ENCODE peak calls at places on chromosomes 13 and 19, in eight cellular contexts. Z is GM23338, X is GM23248, R is hepatocyte, E is PC-3, M is OCI-LY7, P is SK-N-SH, W is HCT116. K is an unnamed sample.

GRCh38 chr19:2549701-2550191 is 73.8 kb downstream of the GADD45B start:
- DNase-seq in Z (no peak), X (peak; percentile 96), R (no peak), E (peak; percentile 76), M (no peak), P (no peak), W (no peak), K (no peak)

GRCh38 chr13:30388401-30389283 is 33.7 kb upstream of the UBE2L5 start:
- DNase-seq in Z (peak; percentile 43), X (peak; percentile 91), R (no peak), E (peak; percentile 24), M (no peak), P (no peak), W (no peak), K (peak; percentile 13)

GRCh38 chr13:52599853-52600603 is 42.2 kb upstream of the HNRNPA1L2 start:
- DNase-seq in Z (peak; percentile 75), X (peak; percentile 67), R (peak; percentile 57), E (no peak), M (peak; percentile 10), P (peak; percentile 85), W (no peak), K (peak; percentile 71)

GRCh38 chr13:107043016-107043957 is 475.4 kb upstream of the ARGLU1 start:
- DNase-seq in Z (no peak), X (no peak), R (no peak), E (no peak), M (no peak), P (no peak), W (no peak), K (no peak)

GRCh38 chr19:566403-566802 is 6.0 kb upstream of the BSG start:
- DNase-seq in Z (peak; percentile 25), X (peak; percentile 56), R (peak; percentile 69), E (no peak), M (no peak), P (peak; percentile 68), W (no peak), K (no peak)

GRCh38 chr13:111791131-111791530 is 275.8 kb upstream of the SOX1 start:
- DNase-seq in Z (no peak), X (no peak), R (no peak), E (no peak), M (no peak), P (no peak), W (no peak), K (no peak)

GRCh38 chr13:63425131-63425530 is 2009.5 kb upstream of the PCDH20 start:
- DNase-seq in Z (no peak), X (no peak), R (no peak), E (no peak), M (no peak), P (no peak), W (no peak), K (no peak)

GRCh38 chr19:44807652-44808462 is 1.0 kb upstream of the BCAM start:
- DNase-seq in Z (peak; percentile 99), X (peak; percentile 23), R (peak; percentile 72), E (peak; percentile 60), M (peak; percentile 28), P (peak; percentile 83), W (peak; percentile 55), K (peak; percentile 87)

GRCh38 chr19:55433292-55433691 is 9.8 kb downstream of the SHISA7 start:
- DNase-seq in Z (no peak), X (no peak), R (no peak), E (no peak), M (no peak), P (no peak), W (no peak), K (no peak)

GRCh38 chr13:110812869-110813645 is 99.6 kb downstream of the ING1 start:
- DNase-seq in Z (no peak), X (no peak), R (no peak), E (no peak), M (no peak), P (no peak), W (no peak), K (no peak)

GRCh38 chr13:31951215-31951678 is 80.3 kb upstream of the FRY start:
- DNase-seq in Z (no peak), X (peak; percentile 33), R (peak; percentile 57), E (peak; percentile 53), M (no peak), P (no peak), W (no peak), K (no peak)

GRCh38 chr19:49679832-49680472 is 2.9 kb downstream of the PRMT1 start:
- DNase-seq in Z (peak; percentile 47), X (no peak), R (no peak), E (no peak), M (no peak), P (no peak), W (no peak), K (peak; percentile 40)

DNA sequence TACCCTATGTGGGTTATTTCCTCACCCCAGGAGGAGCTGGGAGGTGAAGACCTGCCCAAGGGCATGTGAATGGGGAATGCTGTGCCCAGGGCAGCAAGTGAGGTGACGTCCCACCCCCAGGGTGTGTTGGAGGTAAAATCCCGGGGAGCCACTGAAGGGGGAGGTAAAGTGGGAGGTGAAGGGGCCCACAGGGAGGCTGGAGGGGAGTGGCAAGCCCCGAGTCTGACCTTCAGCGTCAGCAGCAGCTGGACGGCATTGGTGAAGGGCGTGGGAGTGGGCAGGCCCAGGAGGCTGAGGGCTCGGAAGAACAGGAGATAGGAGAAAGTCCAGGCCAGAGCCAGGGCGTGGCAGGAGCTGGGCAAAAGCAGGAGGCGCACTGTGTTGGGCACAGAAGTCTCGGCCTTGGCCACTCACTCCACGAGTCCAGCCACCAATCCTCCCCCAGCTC is 2.4 kb downstream of the MBOAT7 start:
- DNase-seq in Z (no peak), X (no peak), R (peak; percentile 74), E (no peak), M (no peak), P (no peak), W (no peak), K (no peak)
- H3K4me3 ChIP-seq in Z (no peak overlapping the region), X (no peak overlapping the region), R (no peak overlapping the region), E (no peak overlapping the region), M (no peak overlapping the region), P (no peak overlapping the region), W (no peak overlapping the region), K (no peak overlapping the region)

DNA sequence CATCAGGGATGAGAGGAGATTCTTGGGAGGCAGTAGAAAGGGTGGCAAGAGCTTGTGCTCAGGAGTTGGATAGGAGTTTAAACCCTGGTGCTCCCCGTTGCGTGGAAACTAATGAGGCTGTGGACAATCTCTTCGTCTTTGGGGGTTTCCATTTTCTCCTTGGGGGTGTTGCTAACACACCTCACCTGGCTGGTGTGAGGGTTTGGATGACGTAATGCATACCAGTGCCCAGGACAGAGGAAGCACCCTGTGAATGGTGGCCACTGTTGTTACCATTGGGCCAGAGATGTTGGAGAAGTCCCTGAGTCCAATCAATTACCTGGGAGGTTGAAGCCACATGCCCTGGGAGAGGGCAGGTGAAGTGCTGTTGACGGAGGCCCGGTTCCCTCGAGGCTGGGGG is 146.5 kb downstream of the URI1 start:
- DNase-seq in Z (no peak), X (no peak), R (no peak), E (no peak), M (no peak), P (no peak), W (no peak), K (no peak)
- H2AFZ ChIP-seq in Z (no peak overlapping the region), X (no peak overlapping the region), R (no peak overlapping the region), E (no peak overlapping the region), M (no peak overlapping the region), P (no peak overlapping the region), W (no peak overlapping the region), K (no peak overlapping the region)

GRCh38 chr19:13975870-13976269 is 23.6 kb downstream of the DCAF15 start:
- DNase-seq in Z (no peak), X (no peak), R (no peak), E (no peak), M (no peak), P (no peak), W (no peak), K (no peak)
- TF ChIP-seq EZH2phosphoT487 in Z (no peak), X (no peak), R (no peak), E (no peak), M (no peak), P (no peak), W (no peak), K (no peak)

GRCh38 chr19:5950744-5951143 is 27.2 kb downstream of the RANBP3 start:
- DNase-seq in Z (no peak), X (no peak), R (no peak), E (no peak), M (peak; percentile 34), P (no peak), W (no peak), K (peak; percentile 69)

GRCh38 chr19:5949792-5950305 is 28.1 kb downstream of the RANBP3 start:
- DNase-seq in Z (no peak), X (no peak), R (no peak), E (no peak), M (peak; percentile 95), P (no peak), W (no peak), K (no peak)

GRCh38 chr19:5952193-5953033 is 25.5 kb downstream of the RANBP3 start:
- DNase-seq in Z (no peak), X (no peak), R (no peak), E (no peak), M (no peak), P (peak; percentile 53), W (no peak), K (no peak)

GRCh38 chr19:5953034-5953589 is 24.8 kb downstream of the RANBP3 start:
- DNase-seq in Z (no peak), X (peak; percentile 32), R (no peak), E (no peak), M (no peak), P (no peak), W (no peak), K (no peak)

GRCh38 chr19:5951338-5951861 is 26.5 kb downstream of the RANBP3 start:
- DNase-seq in Z (peak; percentile 63), X (no peak), R (no peak), E (no peak), M (peak; percentile 81), P (no peak), W (no peak), K (peak; percentile 61)
- H3K4me3 ChIP-seq in Z (peak overlapping the region; percentile 34), X (no peak overlapping the region), R (no peak overlapping the region), E (no peak overlapping the region), M (peak overlapping the region; percentile 58), P (no peak overlapping the region), W (no peak overlapping the region), K (peak overlapping the region; percentile 33)

DNA sequence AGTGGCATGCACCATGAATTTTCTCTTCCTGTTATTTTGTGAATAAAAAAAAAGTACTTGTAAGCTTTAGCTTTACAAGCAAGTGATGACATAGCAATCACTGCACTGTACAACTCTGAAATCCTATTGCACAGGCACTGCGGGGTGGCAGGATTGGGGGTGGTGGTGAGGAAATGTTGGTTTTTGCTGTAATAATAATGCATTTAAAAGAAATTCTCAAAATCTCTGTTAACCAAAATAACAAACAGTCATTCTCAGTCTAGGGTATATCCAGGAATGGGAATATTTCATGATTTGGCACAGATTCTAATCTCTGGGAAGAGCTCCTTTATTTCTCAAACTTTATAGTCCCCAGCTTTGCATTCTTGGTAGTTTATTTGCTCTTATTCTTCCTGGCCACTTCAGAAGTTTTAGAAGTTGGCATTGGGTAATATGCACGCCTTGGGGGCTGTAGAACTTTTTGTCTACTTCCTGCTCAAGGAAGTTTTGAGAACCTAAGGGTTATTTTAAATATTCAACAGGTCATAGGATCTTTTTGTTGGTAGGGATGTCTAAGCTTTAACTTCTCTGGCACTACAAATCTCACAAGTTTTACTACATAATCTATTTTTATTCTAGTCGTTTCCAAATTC is 353.0 kb upstream of the KLF12 start:
- DNase-seq in Z (no peak), X (no peak), R (no peak), E (no peak), M (no peak), P (no peak), W (no peak), K (no peak)
- H2AFZ ChIP-seq in Z (no peak overlapping the region), X (no peak overlapping the region), R (no peak overlapping the region), E (no peak overlapping the region), M (no peak overlapping the region), P (no peak overlapping the region), W (no peak overlapping the region), K (no peak overlapping the region)

K was measured in neural progenitor cell.